ENCODE peak calls at places on chromosomes 1 and 21, in five cellular contexts. C is sigmoid colon, L is esophagus squamous epithelium, N is uterus, H is IMR-90. U is an unnamed sample.

GRCh38 chr1:2921970-2922686 is 99.1 kb upstream of the ACTRT2 start:
- DNase-seq in N (no peak), H (no peak), L (no peak), C (no peak), U (no peak)

GRCh38 chr1:246254854-246255253 is 252.2 kb downstream of the SMYD3 start:
- DNase-seq in C (no peak), H (no peak), N (no peak), L (no peak), U (no peak)

GRCh38 chr1:203477748-203478147 is 2.1 kb downstream of the PRELP start:
- DNase-seq in L (no peak), C (no peak), H (no peak), N (no peak), U (no peak)

GRCh38 chr1:231359113-231359512 is 21.0 kb downstream of the SPRTN start:
- DNase-seq in C (peak), H (peak), L (no peak), N (peak), U (no peak)

GRCh38 chr1:192904438-192904895 is 95.6 kb downstream of the RGS2 start:
- DNase-seq in N (no peak), C (no peak), L (no peak), H (peak), U (no peak)

GRCh38 chr1:183273300-183273699 is 87.2 kb downstream of the LAMC2 start:
- DNase-seq in L (no peak), C (no peak), H (no peak), N (no peak), U (no peak)

GRCh38 chr1:21361506-21361905 is 71.2 kb upstream of the ECE1 start:
- DNase-seq in N (no peak), L (no peak), C (no peak), H (no peak), U (no peak)

GRCh38 chr21:35326677-35327076 is 277.6 kb upstream of the RUNX1 start:
- DNase-seq in N (no peak), C (no peak), L (no peak), H (peak), U (no peak)

GRCh38 chr1:5889901-5890300 is 102.3 kb downstream of the NPHP4 start:
- DNase-seq in L (no peak), C (no peak), H (no peak), N (no peak), U (no peak)

GRCh38 chr1:84550826-84551225 is 23.4 kb downstream of the CTBS start:
- DNase-seq in C (no peak), H (no peak), L (no peak), N (no peak), U (no peak)

GRCh38 chr1:43227138-43227836 is 42.5 kb upstream of the TMEM125 start:
- DNase-seq in C (peak), N (peak), H (peak), L (peak), U (peak)

GRCh38 chr1:239786464-239786863 is 305.2 kb upstream of the FMN2 start:
- DNase-seq in C (no peak), N (no peak), L (no peak), H (no peak), U (no peak)

GRCh38 chr1:153032677-153033308 is 1.8 kb downstream of the SPRR1B start:
- DNase-seq in C (no peak), L (no peak), N (no peak), H (peak), U (peak)

GRCh38 chr1:160720366-160720765 is 8.7 kb upstream of the CD48 start:
- DNase-seq in H (no peak), N (no peak), C (no peak), L (no peak), U (no peak)

GRCh38 chr1:88736633-88737248 is 52.7 kb downstream of the PKN2 start:
- DNase-seq in C (no peak), N (no peak), L (no peak), H (peak), U (no peak)

GRCh38 chr21:44455524-44456206 is 355 bp downstream of the LRRC3 start:
- DNase-seq in N (no peak), H (no peak), C (peak), L (no peak), U (peak)

GRCh38 chr1:13948851-13949490 is 249.0 kb downstream of the PRDM2 start:
- DNase-seq in L (no peak), C (peak), N (peak), H (no peak), U (peak)

GRCh38 chr1:67711850-67712202 is 26.8 kb downstream of the GADD45A start:
- DNase-seq in H (no peak), L (no peak), N (no peak), C (no peak), U (no peak)

GRCh38 chr21:41582866-41583265 is 74.9 kb upstream of the TMPRSS2 start:
- DNase-seq in N (no peak), L (no peak), H (no peak), C (no peak), U (no peak)

GRCh38 chr21:46097826-46098286 is at the start of gene COL6A2:
- DNase-seq in C (peak), L (no peak), N (peak), H (peak), U (peak)

GRCh38 chr1:50978144-50978851 is 8.3 kb downstream of the CDKN2C start:
- DNase-seq in N (peak), L (no peak), C (peak), H (peak), U (peak)

GRCh38 chr1:108961198-108961597 is 2.1 kb downstream of the CLCC1 start:
- DNase-seq in C (no peak), H (no peak), N (no peak), L (no peak), U (no peak)

GRCh38 chr1:27773732-27774445 is 870 bp downstream of the STX12 start:
- DNase-seq in L (no peak), H (peak), C (no peak), N (no peak), U (no peak)

GRCh38 chr1:7046314-7046713 is 261.1 kb downstream of the CAMTA1 start:
- DNase-seq in C (no peak), L (no peak), N (no peak), H (peak), U (peak)

GRCh38 chr21:25342811-25343210 is 264.5 kb downstream of the MRPL39 start:
- DNase-seq in L (no peak), H (peak), N (no peak), C (no peak), U (no peak)

DNA sequence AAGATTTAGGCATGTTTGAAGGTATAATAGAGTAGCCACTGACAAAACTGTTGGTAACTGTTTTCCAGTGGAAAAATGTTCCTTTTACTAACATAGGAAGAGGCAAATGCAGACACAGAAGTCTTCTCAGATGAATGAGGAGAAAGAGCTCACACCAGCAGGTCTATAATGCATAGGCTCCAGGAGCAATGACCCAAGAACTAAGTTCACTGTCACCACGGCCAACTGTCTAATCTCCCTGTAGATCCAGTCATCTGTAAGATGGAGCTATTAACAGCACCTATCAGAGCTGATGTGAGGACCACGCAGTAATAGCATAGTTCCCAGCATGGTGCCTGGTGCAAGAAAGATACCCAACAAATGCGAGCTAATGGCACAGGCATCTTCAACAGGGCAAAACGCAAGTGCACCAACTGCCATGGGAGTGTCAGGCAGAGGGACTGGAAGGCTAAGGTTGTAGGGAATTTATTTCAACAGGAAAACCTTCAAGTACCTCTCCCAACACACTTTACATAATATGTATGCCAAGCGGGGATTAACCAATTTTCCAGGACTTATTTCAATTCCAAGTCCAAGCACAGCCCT is 12.9 kb downstream of the GNB1 start:
- DNase-seq in N (no peak), L (no peak), C (no peak), H (no peak), U (no peak)
- H3K27ac ChIP-seq in N (no peak), L (no peak), C (no peak), H (no peak), U (no peak)

GRCh38 chr21:37072239-37072987 is 458 bp downstream of the PIGP start:
- DNase-seq in L (no peak), N (no peak), C (peak), H (peak), U (peak)
- TF ChIP-seq POLR2A in L (no peak), N (peak), C (peak), H (peak), U (no peak)

DNA sequence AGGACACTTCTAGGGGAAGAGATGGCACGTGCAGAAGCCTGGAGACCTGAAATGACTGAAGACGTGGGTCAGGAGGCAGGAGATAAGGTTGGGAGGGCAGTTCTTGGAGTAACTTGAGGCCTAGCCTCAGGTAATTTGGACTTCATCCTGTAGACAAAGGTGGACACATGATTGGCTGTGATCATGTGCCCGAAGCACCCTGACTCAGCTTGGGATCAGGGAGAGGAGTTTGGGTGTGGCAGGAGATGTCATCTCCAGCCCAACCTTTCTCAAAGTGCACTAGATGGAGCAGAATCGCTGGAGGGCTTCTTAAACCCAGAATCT is 1.5 kb downstream of the SLC66A1 start:
- DNase-seq in L (no peak), C (no peak), N (no peak), H (no peak), U (no peak)
- H3K4me3 ChIP-seq in L (no peak), C (no peak), N (no peak), H (no peak), U (no peak)

GRCh38 chr1:95230256-95230655 is 3.8 kb upstream of the RWDD3 start:
- DNase-seq in N (no peak), L (no peak), C (no peak), H (no peak), U (no peak)

GRCh38 chr1:95230768-95231191 is 3.2 kb upstream of the RWDD3 start:
- DNase-seq in N (no peak), C (no peak), H (no peak), L (no peak), U (peak)

GRCh38 chr1:95232646-95233320 is 1.2 kb upstream of the RWDD3 start:
- DNase-seq in C (no peak), H (peak), L (no peak), N (peak), U (no peak)

GRCh38 chr1:95233737-95234493 is at the start of gene RWDD3:
- DNase-seq in H (peak), N (peak), L (peak), C (peak), U (peak)

GRCh38 chr1:95233321-95233736 is 681 bp upstream of the RWDD3 start:
- DNase-seq in H (peak), C (peak), L (no peak), N (peak), U (peak)
- H3K27ac ChIP-seq in H (peak), C (peak), L (peak), N (peak), U (peak)

GRCh38 chr1:202235856-202236837 is 42.5 kb downstream of the LGR6 start:
- DNase-seq in L (no peak), C (no peak), H (peak), N (peak), U (peak)
- TF ChIP-seq POLR2A in L (no peak), C (no peak), H (no peak), N (no peak), U (no peak)

DNA sequence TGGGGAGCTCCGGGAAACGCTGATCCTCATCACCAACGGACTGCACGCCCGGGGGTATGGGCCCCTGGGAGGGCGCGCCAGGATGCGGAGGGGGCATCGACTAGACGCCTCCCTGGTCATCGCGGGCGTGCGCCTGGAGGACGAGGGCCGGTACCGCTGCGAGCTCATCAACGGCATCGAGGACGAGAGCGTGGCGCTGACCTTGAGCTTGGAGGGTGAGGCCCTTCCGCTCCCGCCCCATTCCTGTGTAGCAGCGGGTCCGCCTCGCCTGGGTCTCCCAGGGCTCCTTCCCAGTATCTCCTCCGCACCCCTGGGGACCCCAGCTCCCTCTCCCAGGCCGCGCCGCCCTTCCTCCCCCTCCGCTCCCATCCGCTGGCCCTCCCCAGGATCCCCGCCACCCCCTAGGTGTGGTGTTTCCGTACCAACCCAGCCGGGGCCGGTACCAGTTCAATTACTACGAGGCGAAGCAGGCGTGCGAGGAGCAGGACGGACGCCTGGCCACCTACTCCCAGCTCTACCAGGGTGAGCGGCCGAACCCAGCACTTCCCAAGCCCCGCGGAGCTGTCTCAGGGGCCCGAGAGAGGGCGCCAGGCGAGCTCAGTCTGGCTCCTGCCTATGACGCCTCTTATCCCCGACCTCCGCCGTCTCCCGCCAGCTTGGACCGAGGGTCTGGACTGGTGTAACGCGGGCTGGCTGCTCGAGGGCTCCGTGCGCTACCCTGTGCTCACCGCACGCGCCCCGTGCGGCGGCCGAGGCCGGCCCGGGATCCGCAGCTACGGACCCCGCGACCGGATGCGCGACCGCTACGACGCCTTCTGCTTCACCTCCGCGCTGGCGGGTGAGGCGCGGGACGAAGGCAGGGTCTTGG is 5.0 kb downstream of the HAPLN2 start:
- DNase-seq in N (peak), H (peak), L (no peak), C (peak), U (peak)
- H3K4me3 ChIP-seq in N (peak), H (peak), L (peak), C (peak), U (peak)

GRCh38 chr1:66353207-66353606 is 180.7 kb upstream of the SGIP1 start:
- DNase-seq in L (no peak), H (no peak), N (no peak), C (no peak), U (no peak)
- H3K27ac ChIP-seq in L (peak), H (peak), N (no peak), C (no peak), U (no peak)